ENCODE peak calls at places on chromosomes 13 and 19, in six cellular contexts. E is CD8-positive, alpha-beta memory T cell; I is upper lobe of right lung; A is thoracic aorta; K is ovary; T is mammary epithelial cell. N is an unnamed sample.
A peak's percentile ranks its signal among the peaks of the same experiment; 100 is the strongest.

GRCh38 chr19:7125221-7125620 is 55.7 kb downstream of the ZNF557 start:
- DNase-seq in E (no peak), I (no peak), A (no peak), K (no peak), T (no peak), N (no peak)

GRCh38 chr13:106187501-106187900 is 348.0 kb downstream of the EFNB2 start:
- DNase-seq in E (no peak), I (no peak), A (no peak), K (no peak), T (no peak), N (no peak)

GRCh38 chr19:35404879-35405622 is 34.2 kb downstream of the GPR42 start:
- DNase-seq in E (no peak), I (no peak), A (peak; percentile 17), K (peak; percentile 41), T (peak; percentile 98), N (no peak)

GRCh38 chr13:114045113-114045735 is 71.3 kb upstream of the C13orf46 start:
- DNase-seq in E (no peak), I (no peak), A (no peak), K (no peak), T (no peak), N (no peak)

GRCh38 chr19:11420429-11420893 is 1.3 kb upstream of the RGL3 start:
- DNase-seq in E (no peak), I (no peak), A (no peak), K (peak; percentile 70), T (no peak), N (no peak)

GRCh38 chr13:49495783-49496762 is at the start of gene PHF11:
- DNase-seq in E (peak; percentile 80), I (peak; percentile 94), A (peak; percentile 76), K (peak; percentile 79), T (peak; percentile 79), N (peak; percentile 45)

GRCh38 chr13:80116107-80116506 is 224.8 kb downstream of the SPRY2 start:
- DNase-seq in E (no peak), I (no peak), A (no peak), K (no peak), T (peak; percentile 32), N (no peak)

GRCh38 chr19:10295305-10295846 is 5.6 kb downstream of the ICAM5 start:
- DNase-seq in E (peak; percentile 76), I (peak; percentile 89), A (no peak), K (peak; percentile 59), T (no peak), N (no peak)

GRCh38 chr19:36638862-36639510 is 27.7 kb downstream of the ZNF461 start:
- DNase-seq in E (no peak), I (no peak), A (no peak), K (no peak), T (peak; percentile 0), N (no peak)

GRCh38 chr19:18282021-18282787 is 782 bp upstream of the JUND start:
- DNase-seq in E (peak; percentile 46), I (peak; percentile 77), A (peak; percentile 77), K (peak; percentile 76), T (no peak), N (no peak)

GRCh38 chr13:40070357-40070756 is 414.9 kb downstream of the COG6 start:
- DNase-seq in E (no peak), I (no peak), A (no peak), K (no peak), T (no peak), N (no peak)

GRCh38 chr13:50326746-50327145 is 311.5 kb downstream of the KCNRG start:
- DNase-seq in E (no peak), I (no peak), A (no peak), K (no peak), T (no peak), N (no peak)

GRCh38 chr13:112696001-112696868 is 6.4 kb downstream of the ATP11A start:
- DNase-seq in E (no peak), I (no peak), A (no peak), K (no peak), T (no peak), N (peak; percentile 47)

GRCh38 chr13:114047358-114047881 is 73.5 kb upstream of the C13orf46 start:
- DNase-seq in E (no peak), I (no peak), A (no peak), K (no peak), T (no peak), N (no peak)

GRCh38 chr19:27805848-27806247 is 1407.1 kb downstream of the UQCRFS1 start:
- DNase-seq in E (no peak), I (no peak), A (no peak), K (no peak), T (no peak), N (no peak)

GRCh38 chr19:46661020-46661731 is at the start of gene DACT3:
- DNase-seq in E (peak; percentile 100), I (peak; percentile 100), A (peak; percentile 100), K (peak; percentile 100), T (peak; percentile 100), N (peak; percentile 100)

DNA sequence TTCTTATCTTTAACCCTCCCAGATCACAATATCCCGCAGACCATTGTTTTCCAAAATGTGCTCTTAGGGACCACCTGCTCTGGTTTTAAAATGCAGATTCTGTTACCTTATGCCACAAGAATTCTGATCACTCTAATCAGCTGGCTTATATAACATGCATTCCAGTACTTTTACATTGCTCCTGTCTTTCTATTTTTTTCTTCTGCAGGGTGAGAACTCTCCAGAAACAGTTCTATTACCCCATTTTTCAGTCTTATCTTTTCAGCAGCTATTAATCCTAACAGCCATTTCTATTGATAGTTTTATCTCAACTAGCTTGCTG is 2.8 kb downstream of the ITM2B start:
- DNase-seq in E (no peak), I (no peak), A (no peak), K (no peak), T (no peak), N (no peak)
- H3K4me3 ChIP-seq in E (peak overlapping the region; percentile 62), I (peak overlapping the region; percentile 99), A (peak overlapping the region; percentile 100), K (peak overlapping the region; percentile 97), T (peak overlapping the region; percentile 99), N (peak overlapping the region; percentile 99)

GRCh38 chr19:55443045-55443823 is at the start of gene SHISA7:
- DNase-seq in E (no peak), I (no peak), A (no peak), K (no peak), T (no peak), N (no peak)

GRCh38 chr19:55447421-55448174 is 4.5 kb upstream of the SHISA7 start:
- DNase-seq in E (no peak), I (no peak), A (no peak), K (no peak), T (peak; percentile 77), N (no peak)

GRCh38 chr19:55443824-55444719 is 972 bp upstream of the SHISA7 start:
- DNase-seq in E (no peak), I (no peak), A (no peak), K (no peak), T (no peak), N (no peak)

GRCh38 chr19:55444720-55445045 is 1.6 kb upstream of the SHISA7 start:
- DNase-seq in E (no peak), I (no peak), A (no peak), K (no peak), T (no peak), N (no peak)

DNA sequence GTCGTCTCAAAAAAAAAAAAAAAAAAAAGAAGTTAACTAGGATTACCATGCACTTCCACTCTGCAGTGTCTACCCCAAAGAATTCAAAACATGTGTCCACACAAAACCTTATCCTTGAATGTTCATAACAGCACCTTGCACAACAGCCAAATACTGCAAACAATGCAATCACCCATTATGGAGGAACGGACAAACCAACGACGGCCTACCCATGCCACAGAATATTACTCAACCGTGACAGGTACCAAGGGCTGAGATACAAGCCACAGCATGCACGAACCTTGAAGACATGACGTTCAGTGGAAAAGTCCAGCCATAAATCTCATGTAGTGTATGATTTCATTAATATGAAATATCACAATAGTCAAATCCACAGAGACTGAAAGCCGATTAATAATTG is 3.0 kb upstream of the SHISA7 start:
- DNase-seq in E (no peak), I (no peak), A (no peak), K (no peak), T (peak; percentile 96), N (no peak)
- H3K27me3 ChIP-seq in E (peaks cover 36% of the 10 kb centered on the region), I (peaks cover 41% of the 10 kb centered on the region), A (peaks cover 11% of the 10 kb centered on the region), K (no peaks in the 10 kb centered on the region), T (peaks cover 30% of the 10 kb centered on the region), N (peaks cover 8% of the 10 kb centered on the region)

GRCh38 chr19:17078038-17078919 is 2.7 kb downstream of the MYO9B start:
- DNase-seq in E (no peak), I (peak; percentile 81), A (no peak), K (no peak), T (peak; percentile 13), N (no peak)

GRCh38 chr19:17075860-17076538 is 422 bp downstream of the MYO9B start:
- DNase-seq in E (peak; percentile 59), I (peak; percentile 78), A (no peak), K (no peak), T (peak; percentile 13), N (no peak)

GRCh38 chr19:17075035-17075859 is at the start of the genes HAUS8 and MYO9B:
- DNase-seq in E (peak; percentile 100), I (peak; percentile 100), A (peak; percentile 98), K (peak; percentile 99), T (peak; percentile 99), N (peak; percentile 96)

GRCh38 chr19:17077447-17078028 is 2.0 kb downstream of the MYO9B start:
- DNase-seq in E (no peak), I (no peak), A (no peak), K (no peak), T (peak; percentile 14), N (no peak)

DNA sequence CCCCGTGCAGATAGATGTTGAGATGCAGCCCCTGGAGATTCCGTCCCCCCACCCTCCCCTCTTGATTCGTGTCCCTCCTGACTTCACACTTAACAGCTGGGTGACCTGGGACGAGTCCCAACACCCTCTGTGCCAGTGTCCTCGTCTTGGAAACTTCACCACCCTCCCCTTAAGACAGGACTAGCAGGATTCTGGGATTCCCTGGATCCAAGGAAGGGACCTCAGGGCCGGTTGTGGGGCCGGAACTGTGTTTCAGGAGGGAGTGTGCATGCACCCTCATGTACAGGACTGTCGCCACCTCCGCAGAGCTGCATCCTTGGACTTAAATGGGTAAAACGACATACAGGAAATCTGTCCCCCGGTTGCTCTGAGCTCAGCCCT is 952 bp downstream of the MYO9B start:
- DNase-seq in E (peak; percentile 12), I (no peak), A (no peak), K (no peak), T (peak; percentile 27), N (no peak)
- H3K4me1 ChIP-seq in E (peaks cover 47% of the 10 kb centered on the region), I (peaks cover 57% of the 10 kb centered on the region), A (peaks cover 43% of the 10 kb centered on the region), K (peaks cover 9% of the 10 kb centered on the region), T (peaks cover 31% of the 10 kb centered on the region), N (peaks cover 7% of the 10 kb centered on the region)

GRCh38 chr19:51018745-51019543 is 565 bp downstream of the KLK10 start:
- DNase-seq in E (no peak), I (no peak), A (no peak), K (peak; percentile 91), T (peak; percentile 70), N (no peak)
- H3K4me3 ChIP-seq in E (no peak overlapping the region), I (peak overlapping the region; percentile 37), A (peak overlapping the region; percentile 57), K (peak overlapping the region; percentile 45), T (peak overlapping the region; percentile 62), N (no peak overlapping the region)

GRCh38 chr19:39205449-39205764 is 1.3 kb upstream of the SYCN start:
- DNase-seq in E (no peak), I (no peak), A (no peak), K (no peak), T (no peak), N (no peak)
- H3K27me3 ChIP-seq in E (peaks cover 19% of the 10 kb centered on the region), I (peaks cover 34% of the 10 kb centered on the region), A (no peaks in the 10 kb centered on the region), K (no peaks in the 10 kb centered on the region), T (peaks cover 19% of the 10 kb centered on the region), N (peaks cover 8% of the 10 kb centered on the region)

N was measured in ascending aorta.